ENCODE peak calls at places on chromosomes 1 and 21, in six cellular contexts. K is upper lobe of left lung, V is GM12878, O is A549, M is HepG2, B is K562. Q is an unnamed sample.

GRCh38 chr1:27603320-27603961 is 503 bp downstream of the AHDC1 start:
- ATAC-seq in B (peak), K (peak), O (peak), M (no peak), V (peak), Q (peak)

GRCh38 chr1:185972096-185972875 is 238.1 kb downstream of the HMCN1 start:
- ATAC-seq in O (no peak), K (no peak), B (no peak), V (no peak), M (no peak), Q (no peak)

GRCh38 chr1:232486454-232487202 is 143.3 kb downstream of the SIPA1L2 start:
- ATAC-seq in M (no peak), O (no peak), B (no peak), K (no peak), V (no peak), Q (no peak)

GRCh38 chr1:202254454-202255252 is 61.1 kb downstream of the LGR6 start:
- ATAC-seq in B (peak), O (peak), M (no peak), V (no peak), K (no peak), Q (no peak)

GRCh38 chr1:32335619-32335950 is 448 bp downstream of the MARCKSL1 start:
- ATAC-seq in O (peak), B (peak), M (peak), K (no peak), V (no peak), Q (peak)

GRCh38 chr1:200337410-200337809 is 72.4 kb downstream of the ZNF281 start:
- ATAC-seq in B (no peak), M (peak), K (no peak), O (no peak), V (no peak), Q (no peak)

GRCh38 chr1:223189903-223190724 is 47.1 kb upstream of the TLR5 start:
- ATAC-seq in V (peak), K (no peak), M (no peak), B (peak), O (peak), Q (no peak)

GRCh38 chr1:156004843-156005593 is 15.7 kb downstream of the SSR2 start:
- ATAC-seq in K (peak), O (no peak), M (peak), B (no peak), V (peak), Q (peak)

GRCh38 chr1:174284052-174284451 is 124.7 kb downstream of the RABGAP1L start:
- ATAC-seq in B (no peak), M (no peak), K (no peak), O (no peak), V (no peak), Q (no peak)

GRCh38 chr1:34266127-34266951 is 89.6 kb downstream of the C1orf94 start:
- ATAC-seq in B (no peak), O (no peak), M (no peak), V (no peak), K (no peak), Q (no peak)

GRCh38 chr1:203629509-203630082 is 3.0 kb downstream of the ATP2B4 start:
- ATAC-seq in K (peak), M (peak), B (peak), O (no peak), V (peak), Q (peak)

GRCh38 chr21:46416551-46416950 is 42.1 kb upstream of the DIP2A start:
- ATAC-seq in O (no peak), M (no peak), B (no peak), K (peak), V (no peak), Q (no peak)

GRCh38 chr1:114342376-114342775 is 168.6 kb downstream of the TRIM33 start:
- ATAC-seq in M (no peak), O (no peak), K (no peak), V (no peak), B (no peak), Q (no peak)

GRCh38 chr1:10877894-10878293 is 81.4 kb upstream of the CASZ1 start:
- ATAC-seq in O (no peak), B (no peak), V (no peak), K (no peak), M (no peak), Q (no peak)

GRCh38 chr1:194503209-194503608 is 1316.8 kb upstream of the B3GALT2 start:
- ATAC-seq in K (no peak), O (no peak), B (no peak), V (peak), M (no peak), Q (no peak)

GRCh38 chr1:206456577-206457375 is 13.5 kb upstream of the IKBKE start:
- ATAC-seq in B (no peak), O (no peak), K (peak), V (no peak), M (no peak), Q (peak)

GRCh38 chr1:165162671-165163241 is 193.8 kb downstream of the LMX1A start:
- ATAC-seq in O (no peak), V (no peak), B (no peak), M (peak), K (no peak), Q (no peak)

GRCh38 chr1:86389315-86389714 is 6.8 kb downstream of the ODF2L start:
- ATAC-seq in K (no peak), B (no peak), V (peak), M (no peak), O (no peak), Q (no peak)

GRCh38 chr1:209229494-209230059 is 353.9 kb upstream of the CAMK1G start:
- ATAC-seq in O (no peak), V (no peak), B (no peak), K (no peak), M (no peak), Q (no peak)

GRCh38 chr1:199909137-199909536 is 118.4 kb upstream of the NR5A2 start:
- ATAC-seq in V (no peak), B (no peak), M (no peak), O (no peak), K (no peak), Q (no peak)

GRCh38 chr1:15950763-15951295 is 25.1 kb downstream of the ZBTB17 start:
- ATAC-seq in B (no peak), M (no peak), O (no peak), K (peak), V (no peak), Q (no peak)

GRCh38 chr1:107844009-107844408 is 121.0 kb downstream of the VAV3 start:
- ATAC-seq in B (no peak), K (no peak), V (peak), M (no peak), O (no peak), Q (no peak)

GRCh38 chr1:15531682-15532081 is 5.0 kb downstream of the DNAJC16 start:
- ATAC-seq in K (no peak), V (peak), O (no peak), B (no peak), M (no peak), Q (no peak)

GRCh38 chr21:33642896-33643657 is 776 bp downstream of the ITSN1 start:
- ATAC-seq in V (no peak), M (peak), B (no peak), K (no peak), O (peak), Q (no peak)

GRCh38 chr1:225825078-225825477 is 15.2 kb downstream of the EPHX1 start:
- ATAC-seq in B (peak), K (no peak), M (peak), O (no peak), V (no peak), Q (no peak)

GRCh38 chr1:115113781-115114180 is 24.5 kb upstream of the TSPAN2 start:
- ATAC-seq in O (no peak), B (no peak), V (no peak), M (no peak), K (peak), Q (no peak)

GRCh38 chr1:212614398-212615091 is 6.0 kb downstream of the ATF3 start:
- ATAC-seq in V (peak), K (no peak), M (no peak), O (no peak), B (no peak), Q (no peak)

GRCh38 chr1:212610575-212610967 is 2.0 kb downstream of the ATF3 start:
- ATAC-seq in K (no peak), M (no peak), B (no peak), V (no peak), O (no peak), Q (no peak)

GRCh38 chr1:212611000-212611636 is 2.6 kb downstream of the ATF3 start:
- ATAC-seq in O (no peak), K (no peak), M (no peak), V (no peak), B (no peak), Q (no peak)

GRCh38 chr1:212613440-212614335 is 5.1 kb downstream of the ATF3 start:
- ATAC-seq in O (no peak), B (no peak), K (no peak), V (peak), M (no peak), Q (no peak)

DNA sequence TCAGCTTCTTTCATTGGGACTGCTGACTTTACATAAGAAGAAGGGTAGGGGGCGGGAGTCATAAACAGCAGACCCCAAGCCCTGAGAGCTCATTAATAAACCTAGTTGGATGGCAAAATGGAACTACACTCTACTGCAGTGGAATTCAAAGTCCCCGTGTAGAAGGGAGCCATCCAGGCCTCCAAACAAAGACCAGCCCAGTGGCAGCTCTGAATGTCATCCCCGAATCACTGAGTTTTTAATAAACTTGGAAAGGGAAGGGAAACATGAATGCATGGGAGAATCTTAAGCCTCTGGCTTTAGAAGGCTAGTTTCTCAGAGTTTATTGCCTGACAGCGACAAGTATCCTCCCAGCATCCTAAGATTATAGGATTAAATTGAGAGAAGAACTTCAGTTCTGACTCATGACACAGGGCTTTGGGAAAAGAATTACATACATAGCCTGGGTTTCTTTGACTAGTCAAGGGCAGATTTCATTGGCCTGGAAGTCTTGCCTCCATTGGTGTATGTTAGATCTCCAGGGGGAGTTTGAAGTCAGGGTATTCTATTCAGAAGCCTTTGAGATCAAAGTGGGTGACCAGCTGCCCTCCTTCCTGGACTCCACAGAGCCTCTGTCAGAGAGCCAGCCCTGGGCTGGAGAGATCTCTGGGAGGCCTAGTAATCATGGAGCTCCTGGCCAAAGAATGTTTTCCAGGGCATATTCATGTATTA is 3.8 kb downstream of the ATF3 start:
- ATAC-seq in M (no peak), B (no peak), O (no peak), K (no peak), V (no peak), Q (no peak)
- TF ChIP-seq EP300 in M (no peak), B (no peak), O (no peak), K (no peak), V (no peak), Q (no peak)

GRCh38 chr21:36534656-36535055 is 54.7 kb upstream of the CLDN14 start:
- ATAC-seq in K (no peak), M (no peak), B (no peak), O (no peak), V (peak), Q (no peak)

GRCh38 chr21:36532769-36533467 is 53.0 kb upstream of the CLDN14 start:
- ATAC-seq in B (no peak), M (no peak), O (no peak), V (no peak), K (no peak), Q (no peak)

GRCh38 chr21:36538761-36539160 is 58.8 kb upstream of the CLDN14 start:
- ATAC-seq in M (no peak), V (no peak), K (no peak), B (no peak), O (no peak), Q (no peak)

GRCh38 chr21:36533468-36533848 is 53.5 kb upstream of the CLDN14 start:
- ATAC-seq in O (no peak), K (no peak), B (no peak), V (no peak), M (no peak), Q (no peak)

DNA sequence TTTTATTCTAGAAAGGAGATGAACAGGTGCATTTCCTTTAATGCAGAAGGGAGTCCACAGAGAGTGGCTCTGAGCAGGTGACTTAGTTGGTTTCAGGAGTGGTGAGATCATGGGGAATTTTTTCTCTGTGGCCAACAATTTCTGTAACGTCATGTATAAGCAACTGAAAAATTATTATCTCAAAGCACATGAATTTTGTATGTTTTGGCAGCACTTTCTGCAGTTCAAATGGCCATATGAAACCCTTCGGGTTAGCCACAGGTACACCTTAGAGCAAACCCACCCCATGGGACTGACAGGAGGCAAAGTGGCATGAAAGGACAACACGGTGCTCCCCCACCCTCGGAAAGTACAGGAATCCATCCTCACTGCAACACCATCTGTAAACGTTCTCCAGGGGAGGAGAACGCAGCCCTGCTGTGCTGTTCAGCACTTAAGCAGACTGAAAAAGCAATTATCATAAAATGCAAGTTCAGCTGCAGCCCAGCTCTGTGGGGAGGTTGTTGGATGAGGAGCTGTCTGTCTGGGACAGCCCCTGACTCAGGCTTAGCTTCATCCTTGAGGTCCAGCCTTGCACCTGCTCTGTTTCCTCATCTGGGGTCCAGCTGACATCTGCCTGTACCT is 55.8 kb upstream of the CLDN14 start:
- ATAC-seq in V (peak), M (no peak), K (no peak), B (no peak), O (no peak), Q (no peak)
- TF ChIP-seq EP300 in V (peak), M (no peak), K (no peak), B (no peak), O (no peak), Q (no peak)

DNA sequence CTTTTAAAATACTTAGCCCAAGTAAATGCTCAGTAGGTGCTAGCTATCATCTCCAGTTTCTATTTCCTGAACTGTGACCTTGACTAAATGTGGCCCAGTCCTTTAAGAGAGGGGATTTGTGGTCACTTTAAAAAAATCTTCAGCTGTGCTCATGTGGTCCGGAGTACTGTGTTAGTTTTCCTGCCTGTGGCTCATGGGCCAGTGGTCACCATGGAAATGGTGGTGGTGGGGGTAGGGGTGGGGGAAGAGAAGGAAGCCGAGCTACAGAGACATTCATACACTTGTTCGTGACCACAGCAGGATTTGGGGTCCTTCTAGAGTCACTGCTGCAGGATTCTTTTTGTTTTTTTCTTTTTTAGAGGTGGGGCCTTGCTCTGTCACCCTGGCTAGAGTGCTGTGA is 25.7 kb downstream of the KIF26B start:
- ATAC-seq in K (no peak), V (no peak), B (no peak), O (no peak), M (no peak), Q (peak)
- TF ChIP-seq EP300 in K (no peak), V (no peak), B (no peak), O (no peak), M (no peak), Q (no peak)

GRCh38 chr1:20479840-20480239 is 6.2 kb downstream of the CAMK2N1 start:
- ATAC-seq in K (no peak), V (no peak), B (no peak), M (no peak), O (no peak), Q (no peak)

GRCh38 chr1:20480261-20481157 is 5.5 kb downstream of the CAMK2N1 start:
- ATAC-seq in B (no peak), K (no peak), O (peak), M (peak), V (no peak), Q (no peak)

GRCh38 chr1:20483098-20483832 is 2.7 kb downstream of the CAMK2N1 start:
- ATAC-seq in M (no peak), B (no peak), V (no peak), K (no peak), O (no peak), Q (no peak)

GRCh38 chr1:20481643-20482498 is 4.1 kb downstream of the CAMK2N1 start:
- ATAC-seq in B (no peak), V (no peak), K (no peak), M (peak), O (no peak), Q (no peak)

GRCh38 chr1:20481158-20481617 is 4.8 kb downstream of the CAMK2N1 start:
- ATAC-seq in V (no peak), K (no peak), O (no peak), M (peak), B (no peak), Q (no peak)
- TF ChIP-seq EP300 in V (no peak), K (no peak), O (no peak), M (no peak), B (no peak), Q (no peak)

GRCh38 chr1:230642263-230642959 is at the start of gene COG2:
- ATAC-seq in M (peak), V (peak), K (peak), O (peak), B (peak), Q (peak)
- TF ChIP-seq EP300 in M (no peak), V (no peak), K (no peak), O (no peak), B (peak), Q (no peak)